ENCODE peak calls at places on chromosome 13, in six cellular contexts. Q, G, K, X, R and T are unnamed samples. For H3K9me3, the result is how much of the 10 kb centered on the place peaks cover.

GRCh38 chr13:48819889-48820288 is 155.8 kb upstream of the FNDC3A start:
- DNase-seq in Q (peak), G (no peak), K (no peak), X (no peak), R (no peak), T (no peak)

GRCh38 chr13:23751195-23751594 is 138.0 kb downstream of the MIPEP start:
- DNase-seq in Q (peak), G (no peak), K (no peak), X (no peak), R (no peak), T (no peak)

GRCh38 chr13:97414392-97414791 is 19.6 kb upstream of the RAP2A start:
- DNase-seq in Q (no peak), G (no peak), K (no peak), X (no peak), R (no peak), T (no peak)

GRCh38 chr13:96511587-96511986 is 421.7 kb downstream of the HS6ST3 start:
- DNase-seq in Q (no peak), G (no peak), K (no peak), X (no peak), R (no peak), T (no peak)

GRCh38 chr13:38350114-38350617 is 515 bp downstream of the UFM1 start:
- DNase-seq in Q (peak), G (peak), K (peak), X (peak), R (peak), T (peak)

GRCh38 chr13:27920677-27921420 is 1.0 kb downstream of the PDX1 start:
- DNase-seq in Q (peak), G (peak), K (no peak), X (no peak), R (peak), T (no peak)

GRCh38 chr13:81686877-81687276 is 1346.0 kb upstream of the SPRY2 start:
- DNase-seq in Q (no peak), G (no peak), K (no peak), X (no peak), R (no peak), T (no peak)

GRCh38 chr13:98476538-98476966 is 100.4 kb downstream of the STK24 start:
- DNase-seq in Q (peak), G (peak), K (peak), X (peak), R (no peak), T (peak)

GRCh38 chr13:93318538-93318937 is 91.9 kb downstream of the GPC6 start:
- DNase-seq in Q (peak), G (peak), K (no peak), X (no peak), R (no peak), T (no peak)

GRCh38 chr13:113342820-113343691 is 20.9 kb downstream of the GRTP1 start:
- DNase-seq in Q (no peak), G (no peak), K (no peak), X (no peak), R (no peak), T (no peak)

GRCh38 chr13:49838989-49839388 is 46.5 kb upstream of the KPNA3 start:
- DNase-seq in Q (no peak), G (no peak), K (no peak), X (no peak), R (peak), T (no peak)

GRCh38 chr13:113649212-113649611 is 8.8 kb downstream of the ATP4B start:
- DNase-seq in Q (no peak), G (no peak), K (no peak), X (no peak), R (no peak), T (no peak)

GRCh38 chr13:109123971-109124370 is 494.6 kb downstream of the MYO16 start:
- DNase-seq in Q (no peak), G (no peak), K (no peak), X (no peak), R (peak), T (no peak)

GRCh38 chr13:23621316-23621645 is 51.1 kb downstream of the TNFRSF19 start:
- DNase-seq in Q (peak), G (peak), K (no peak), X (no peak), R (no peak), T (no peak)

GRCh38 chr13:76481738-76482137 is 404.5 kb downstream of the KCTD12 start:
- DNase-seq in Q (peak), G (no peak), K (no peak), X (no peak), R (no peak), T (no peak)

GRCh38 chr13:78826312-78826711 is 167.4 kb upstream of the OBI1 start:
- DNase-seq in Q (no peak), G (no peak), K (no peak), X (no peak), R (no peak), T (no peak)

GRCh38 chr13:98147521-98147920 is 4.6 kb downstream of the FARP1 start:
- DNase-seq in Q (no peak), G (no peak), K (no peak), X (no peak), R (no peak), T (no peak)

GRCh38 chr13:99275093-99275469 is 16.9 kb upstream of the GPR18 start:
- DNase-seq in Q (peak), G (peak), K (peak), X (no peak), R (no peak), T (no peak)

GRCh38 chr13:45107539-45107938 is 12.8 kb upstream of the GTF2F2 start:
- DNase-seq in Q (no peak), G (no peak), K (no peak), X (no peak), R (no peak), T (no peak)

GRCh38 chr13:113448885-113449692 is 4.2 kb downstream of the ADPRHL1 start:
- DNase-seq in Q (peak), G (peak), K (no peak), X (peak), R (no peak), T (peak)

GRCh38 chr13:46605824-46606554 is 53.0 kb downstream of the LRCH1 start:
- DNase-seq in Q (peak), G (no peak), K (no peak), X (no peak), R (no peak), T (peak)

GRCh38 chr13:97254809-97255208 is 32.7 kb downstream of the MBNL2 start:
- DNase-seq in Q (peak), G (peak), K (no peak), X (peak), R (no peak), T (no peak)

GRCh38 chr13:48647625-48648024 is 6.1 kb upstream of the CYSLTR2 start:
- DNase-seq in Q (no peak), G (no peak), K (no peak), X (no peak), R (no peak), T (peak)

GRCh38 chr13:58343081-58343480 is 711.5 kb downstream of the PCDH17 start:
- DNase-seq in Q (no peak), G (no peak), K (no peak), X (no peak), R (no peak), T (no peak)

GRCh38 chr13:107964356-107964755 is 251.0 kb downstream of the LIG4 start:
- DNase-seq in Q (no peak), G (no peak), K (no peak), X (no peak), R (no peak), T (no peak)

DNA sequence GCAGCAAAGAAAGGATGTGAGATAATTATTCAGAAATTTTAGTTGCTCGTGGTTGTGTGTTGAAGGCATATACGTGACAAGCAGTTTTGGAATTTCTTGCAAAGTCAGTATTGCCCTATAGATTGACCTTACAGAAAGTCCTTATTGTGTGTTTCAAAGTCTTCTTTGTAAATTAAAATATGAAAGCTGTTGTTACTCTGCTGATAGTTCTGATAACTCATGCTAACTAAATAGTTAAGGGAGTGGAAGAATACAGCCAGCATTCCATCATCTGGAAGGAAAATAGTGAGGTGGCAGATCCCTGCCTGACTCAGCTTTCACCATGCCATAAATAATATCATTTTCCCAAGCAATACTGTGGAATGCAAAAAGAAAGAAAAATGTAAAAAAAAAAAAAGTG is 27.2 kb downstream of the WASF3 start:
- DNase-seq in Q (peak), G (peak), K (no peak), X (no peak), R (no peak), T (no peak)
- H3K4me3 ChIP-seq in Q (no peak), G (peak), K (no peak), X (no peak), R (no peak), T (no peak)

GRCh38 chr13:111573801-111574200 is 253.4 kb downstream of the TEX29 start:
- DNase-seq in Q (no peak), G (no peak), K (no peak), X (no peak), R (no peak), T (no peak)

GRCh38 chr13:111573362-111573761 is 252.9 kb downstream of the TEX29 start:
- DNase-seq in Q (no peak), G (no peak), K (no peak), X (no peak), R (no peak), T (no peak)

GRCh38 chr13:111577429-111577828 is 257.0 kb downstream of the TEX29 start:
- DNase-seq in Q (no peak), G (no peak), K (no peak), X (no peak), R (no peak), T (no peak)

GRCh38 chr13:111575276-111575675 is 254.8 kb downstream of the TEX29 start:
- DNase-seq in Q (no peak), G (no peak), K (no peak), X (no peak), R (no peak), T (no peak)

DNA sequence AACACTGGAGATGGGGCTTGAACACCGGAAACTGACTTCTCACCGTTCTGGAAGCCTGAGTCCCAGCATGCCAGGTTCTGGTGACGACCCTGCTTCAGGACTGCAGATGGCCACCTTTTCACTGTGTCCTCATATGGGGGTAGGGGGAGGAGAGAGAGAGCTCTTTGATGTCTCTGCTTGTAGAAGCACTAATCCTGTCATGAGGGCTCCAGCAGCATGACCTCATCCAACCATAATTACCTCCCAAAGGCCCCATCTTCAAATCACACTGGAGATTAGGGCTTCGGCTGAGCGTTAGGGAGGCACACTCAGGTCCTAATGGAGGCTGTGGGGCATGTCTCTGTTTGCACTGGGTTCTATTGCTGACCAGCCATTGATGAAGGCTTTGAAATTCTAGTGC is 255.3 kb downstream of the TEX29 start:
- DNase-seq in Q (no peak), G (no peak), K (no peak), X (no peak), R (no peak), T (no peak)
- H3K9me3 ChIP-seq in Q (under half), G (under half), K (under half), X (under half), R (under half), T (under half)

GRCh38 chr13:44024496-44025155 is 144.9 kb downstream of the LACC1 start:
- DNase-seq in Q (no peak), G (no peak), K (no peak), X (no peak), R (no peak), T (no peak)
- TF ChIP-seq EZH2phosphoT487 in Q (no peak), G (no peak), K (no peak), X (no peak), R (no peak), T (no peak)

GRCh38 chr13:33025220-33025744 is 9.1 kb downstream of the KL start:
- DNase-seq in Q (no peak), G (no peak), K (no peak), X (no peak), R (no peak), T (no peak)
- H3K4me3 ChIP-seq in Q (no peak), G (no peak), K (no peak), X (no peak), R (no peak), T (no peak)

GRCh38 chr13:40874138-40874776 is 84.8 kb downstream of the SLC25A15 start:
- DNase-seq in Q (no peak), G (no peak), K (peak), X (no peak), R (no peak), T (peak)

GRCh38 chr13:40876020-40876738 is 86.8 kb downstream of the SLC25A15 start:
- DNase-seq in Q (peak), G (no peak), K (no peak), X (no peak), R (no peak), T (no peak)

GRCh38 chr13:40875048-40875447 is 85.6 kb downstream of the SLC25A15 start:
- DNase-seq in Q (no peak), G (peak), K (no peak), X (no peak), R (no peak), T (no peak)

GRCh38 chr13:40878321-40878720 is 88.9 kb downstream of the SLC25A15 start:
- DNase-seq in Q (no peak), G (no peak), K (no peak), X (no peak), R (no peak), T (no peak)

GRCh38 chr13:40875583-40875982 is 86.2 kb downstream of the SLC25A15 start:
- DNase-seq in Q (no peak), G (no peak), K (no peak), X (no peak), R (no peak), T (no peak)
- H3K9me3 ChIP-seq in Q (under half), G (under half), K (under half), X (under half), R (under half), T (under half)

GRCh38 chr13:106612688-106613087 is 44.8 kb upstream of the ARGLU1 start:
- DNase-seq in Q (no peak), G (peak), K (no peak), X (no peak), R (no peak), T (no peak)
- TF ChIP-seq EZH2phosphoT487 in Q (no peak), G (no peak), K (no peak), X (no peak), R (no peak), T (no peak)

DNA sequence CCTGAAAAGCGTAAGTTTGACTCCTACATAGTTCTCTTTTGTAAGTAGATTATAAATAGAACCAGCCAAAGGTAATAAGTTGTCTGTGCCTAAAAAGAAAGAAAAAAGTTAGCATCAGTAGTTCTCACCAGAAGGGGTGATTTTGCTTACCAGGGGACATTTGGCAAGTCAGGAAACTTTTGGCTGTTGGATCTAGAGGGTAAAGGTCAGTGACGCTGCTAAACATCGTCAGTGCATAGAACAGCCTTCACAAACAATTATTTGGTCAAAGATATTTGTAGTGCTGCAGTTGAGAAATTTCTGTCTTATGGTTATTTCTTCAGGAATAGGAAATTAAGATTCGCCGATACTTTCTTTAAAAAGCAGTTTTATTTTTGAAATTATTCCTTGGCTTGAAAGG is 2.0 kb downstream of the USPL1 start:
- DNase-seq in Q (peak), G (no peak), K (no peak), X (no peak), R (no peak), T (no peak)
- H3K4me3 ChIP-seq in Q (peak), G (peak), K (peak), X (no peak), R (peak), T (peak)